ENCODE peak calls at places on chromosomes 4 and X, in six cellular contexts. I is IMR-90, S is K562, A is A549, H is SK-N-SH, Z is GM12878. U is an unnamed sample.

GRCh38 chrX:40153335-40154221 is 55.8 kb upstream of the BCOR start:
- DNase-seq in A (peak; percentile 41), I (no peak), Z (no peak), H (peak; percentile 76), S (peak; percentile 67), U (no peak)

GRCh38 chrX:133366735-133367134 is 48.6 kb downstream of the GPC4 start:
- DNase-seq in S (no peak), H (no peak), A (no peak), Z (no peak), I (no peak), U (no peak)

GRCh38 chr4:1340861-1341260 is 6.1 kb upstream of the UVSSA start:
- DNase-seq in Z (no peak), H (no peak), I (no peak), S (no peak), A (no peak), U (no peak)

GRCh38 chrX:88584283-88584682 is 162.7 kb upstream of the CPXCR1 start:
- DNase-seq in I (no peak), H (no peak), A (no peak), S (no peak), Z (no peak), U (no peak)

GRCh38 chr4:6409381-6409780 is 63.0 kb downstream of the PPP2R2C start:
- DNase-seq in A (no peak), Z (no peak), S (no peak), H (no peak), I (no peak), U (no peak)

GRCh38 chr4:8117278-8117682 is 41.3 kb downstream of the ABLIM2 start:
- DNase-seq in S (peak; percentile 94), I (peak; percentile 3), Z (peak; percentile 4), H (peak; percentile 73), A (peak; percentile 67), U (peak; percentile 12)

GRCh38 chrX:44343412-44343942 is at the start of gene EFHC2:
- DNase-seq in H (peak; percentile 60), I (no peak), S (peak; percentile 71), Z (no peak), A (peak; percentile 6), U (no peak)

GRCh38 chr4:116397714-116398113 is 687.7 kb downstream of the TRAM1L1 start:
- DNase-seq in S (no peak), Z (no peak), I (no peak), H (no peak), A (no peak), U (no peak)

GRCh38 chrX:45138525-45138924 is 62.2 kb downstream of the DIPK2B start:
- DNase-seq in H (no peak), S (no peak), I (no peak), Z (no peak), A (no peak), U (no peak)

GRCh38 chr4:46250997-46251396 is 127.1 kb upstream of the GABRG1 start:
- DNase-seq in S (no peak), Z (no peak), A (no peak), I (no peak), H (no peak), U (no peak)

GRCh38 chr4:119284876-119285611 is 36.9 kb downstream of the FABP2 start:
- DNase-seq in Z (no peak), H (no peak), I (peak; percentile 34), A (peak; percentile 11), S (no peak), U (no peak)

GRCh38 chrX:41664307-41665299 is 24.2 kb upstream of the GPR34 start:
- DNase-seq in S (no peak), I (peak; percentile 19), A (peak; percentile 1), Z (no peak), H (no peak), U (no peak)

GRCh38 chr4:150280975-150281374 is 202.7 kb downstream of the DCLK2 start:
- DNase-seq in H (no peak), Z (no peak), A (no peak), I (no peak), S (no peak), U (no peak)

GRCh38 chrX:12249997-12250396 is 111.7 kb downstream of the FRMPD4 start:
- DNase-seq in H (no peak), A (no peak), I (peak; percentile 45), S (no peak), Z (no peak), U (no peak)

GRCh38 chr4:129682586-129682985 is 586.6 kb downstream of the C4orf33 start:
- DNase-seq in S (no peak), I (no peak), Z (no peak), H (no peak), A (no peak), U (no peak)

GRCh38 chr4:4506961-4507360 is 34.9 kb downstream of the STX18 start:
- DNase-seq in A (no peak), S (no peak), I (no peak), H (no peak), Z (no peak), U (no peak)

GRCh38 chrX:96770315-96770714 is 85.7 kb downstream of the DIAPH2 start:
- DNase-seq in Z (no peak), S (no peak), H (peak; percentile 20), A (peak; percentile 5), I (peak; percentile 18), U (peak; percentile 0)

GRCh38 chr4:71635094-71635493 is 148.8 kb downstream of the GC start:
- DNase-seq in H (no peak), I (no peak), A (no peak), S (no peak), Z (no peak), U (no peak)

GRCh38 chr4:53055274-53055673 is 193.2 kb downstream of the RASL11B start:
- DNase-seq in Z (no peak), H (peak; percentile 14), S (no peak), I (peak; percentile 84), A (no peak), U (no peak)

GRCh38 chrX:13901354-13901753 is 84.5 kb upstream of the GPM6B start:
- DNase-seq in H (no peak), Z (no peak), I (no peak), S (no peak), A (no peak), U (no peak)

GRCh38 chrX:31658360-31658759 is 586.5 kb upstream of the FTHL17 start:
- DNase-seq in H (peak; percentile 6), A (peak; percentile 2), Z (no peak), I (peak; percentile 49), S (peak; percentile 8), U (peak; percentile 1)

GRCh38 chr4:34182346-34182745 is 2062.0 kb downstream of the ARAP2 start:
- DNase-seq in Z (no peak), H (no peak), I (peak; percentile 52), A (peak; percentile 73), S (no peak), U (no peak)

GRCh38 chr4:150167054-150167453 is 88.8 kb downstream of the DCLK2 start:
- DNase-seq in I (no peak), S (no peak), A (no peak), H (no peak), Z (no peak), U (no peak)

GRCh38 chr4:52234539-52235174 is 183.6 kb downstream of the SPATA18 start:
- DNase-seq in Z (no peak), S (no peak), H (peak; percentile 38), I (peak; percentile 37), A (peak; percentile 28), U (peak; percentile 50)

GRCh38 chr4:66606908-66607307 is 936.6 kb upstream of the EPHA5 start:
- DNase-seq in A (no peak), H (no peak), S (no peak), I (no peak), Z (no peak), U (no peak)

GRCh38 chr4:66609014-66609413 is 936.3 kb downstream of the CENPC start:
- DNase-seq in H (no peak), Z (no peak), S (no peak), I (no peak), A (no peak), U (no peak)

GRCh38 chr4:66602622-66603021 is 932.3 kb upstream of the EPHA5 start:
- DNase-seq in A (no peak), H (no peak), S (no peak), Z (no peak), I (no peak), U (no peak)

GRCh38 chr4:66606215-66606614 is 935.9 kb upstream of the EPHA5 start:
- DNase-seq in I (no peak), H (no peak), S (no peak), A (no peak), Z (no peak), U (no peak)

GRCh38 chr4:66604192-66604591 is 933.9 kb upstream of the EPHA5 start:
- DNase-seq in Z (no peak), S (no peak), H (no peak), I (no peak), A (no peak), U (no peak)
- TF ChIP-seq SMC3 in Z (no peak), S (no peak), H (no peak), I (no peak), A (no peak), U (no peak)

DNA sequence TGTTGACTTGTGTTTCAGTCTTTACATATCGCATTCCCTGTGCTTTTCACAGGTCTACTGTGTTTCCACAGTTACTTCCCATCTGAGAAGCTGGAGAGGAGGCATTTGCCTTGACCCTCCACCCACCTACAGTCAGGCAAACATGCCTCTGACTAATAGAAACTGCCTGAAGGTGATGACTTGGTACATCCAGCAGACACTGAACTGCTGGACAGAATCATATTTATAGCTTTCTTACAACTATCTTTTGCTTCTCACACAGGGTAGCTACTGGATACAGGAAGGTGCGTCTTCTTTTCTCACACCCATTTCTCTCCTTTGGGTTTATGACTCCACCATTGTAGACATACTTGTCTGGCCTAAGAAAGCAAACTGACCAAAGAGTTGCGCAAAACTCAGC is 58.0 kb downstream of the VGLL1 start:
- DNase-seq in H (no peak), S (no peak), I (peak; percentile 2), Z (no peak), A (peak; percentile 20), U (no peak)
- TF ChIP-seq SMC3 in H (no peak), S (no peak), I (no peak), Z (no peak), A (no peak), U (no peak)

DNA sequence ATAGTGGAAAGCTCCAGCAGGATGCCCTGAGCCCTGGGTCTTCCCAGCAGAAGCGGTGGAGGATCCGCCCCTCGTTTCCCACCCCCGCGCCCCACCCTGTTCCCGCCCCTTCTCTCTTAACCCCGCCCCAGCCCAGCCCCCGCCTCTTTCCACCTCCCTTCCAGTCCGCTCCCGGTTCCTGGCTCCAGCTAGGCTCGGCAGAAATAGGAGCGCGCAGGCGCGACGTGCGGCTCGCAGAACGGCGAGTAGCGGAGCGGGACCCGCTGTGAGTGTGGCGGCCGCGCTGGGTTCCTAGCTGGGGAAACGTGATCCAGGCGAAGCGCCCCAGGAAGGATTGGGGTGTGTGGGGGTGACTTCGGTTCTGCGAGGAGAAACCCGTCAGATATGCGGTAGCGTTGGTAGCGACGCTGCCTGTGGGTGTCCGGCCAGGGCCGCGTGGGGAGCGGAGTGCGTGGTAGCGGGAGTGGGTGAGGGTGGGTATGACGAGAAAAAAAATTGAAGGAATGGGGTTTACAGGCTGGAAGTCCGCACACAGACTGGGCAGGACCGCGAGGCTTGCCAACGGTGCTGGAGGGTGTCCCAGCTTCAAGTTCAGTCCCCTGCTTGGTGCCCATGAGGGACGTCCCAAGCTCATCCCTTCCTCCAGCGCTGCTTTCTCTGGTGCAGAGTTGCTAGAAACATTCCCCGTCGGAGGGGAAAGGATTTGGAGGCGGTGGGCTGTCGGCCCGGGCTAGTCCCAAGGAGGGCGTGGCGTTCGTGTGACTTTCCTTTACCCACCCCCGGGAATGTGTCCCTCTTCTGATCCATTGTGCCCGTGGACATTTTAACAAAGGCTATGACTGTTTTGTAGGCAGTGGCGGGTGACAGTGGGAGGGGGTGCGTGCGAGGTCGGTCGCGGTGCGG is at the start of gene PRRG1:
- DNase-seq in H (peak; percentile 64), Z (no peak), I (peak; percentile 83), A (peak; percentile 80), S (peak; percentile 77), U (peak; percentile 67)
- TF ChIP-seq SMC3 in H (no peak), Z (no peak), I (no peak), A (no peak), S (no peak), U (no peak)

GRCh38 chr4:78684196-78685079 is 91.7 kb upstream of the BMP2K start:
- DNase-seq in Z (no peak), H (no peak), I (peak; percentile 55), A (no peak), S (no peak), U (no peak)
- TF ChIP-seq SMC3 in Z (no peak), H (no peak), I (no peak), A (no peak), S (no peak), U (no peak)

U was measured in HepG2.